ENCODE peak calls at places on chromosomes 5 and 9, in four cellular contexts. Q is HL-60, Y is K562, N is GM12878. U is an unnamed sample.

GRCh38 chr9:119868694-119869093 is 499.5 kb upstream of the BRINP1 start:
- DNase-seq in Q (no peak), Y (no peak), N (no peak), U (no peak)

GRCh38 chr5:93342563-93343061 is 238.4 kb downstream of the NR2F1-AS1 start:
- DNase-seq in Q (no peak), Y (no peak), N (peak), U (no peak)

GRCh38 chr9:95127249-95128176 is 190.0 kb downstream of the FANCC start:
- DNase-seq in Y (peak), N (no peak), Q (peak), U (peak)

GRCh38 chr9:109497193-109498165 is 628 bp downstream of the PTPN3 start:
- DNase-seq in N (no peak), Y (no peak), Q (no peak), U (no peak)

GRCh38 chr5:80711938-80712337 is 57.2 kb upstream of the DHFR start:
- DNase-seq in Y (peak), Q (no peak), N (no peak), U (no peak)

GRCh38 chr5:113195197-113195715 is 218.7 kb downstream of the DCP2 start:
- DNase-seq in Y (no peak), Q (no peak), N (no peak), U (no peak)

GRCh38 chr9:113373255-113373654 is 3.5 kb downstream of the HDHD3 start:
- DNase-seq in N (no peak), Q (no peak), Y (no peak), U (no peak)

GRCh38 chr9:13607746-13608445 is 328.4 kb upstream of the MPDZ start:
- DNase-seq in Q (no peak), N (no peak), Y (no peak), U (no peak)

GRCh38 chr9:113808391-113809191 is 67.5 kb upstream of the ZNF618 start:
- DNase-seq in Q (peak), Y (no peak), N (no peak), U (no peak)

GRCh38 chr9:35711501-35712428 is 20.2 kb downstream of the TLN1 start:
- DNase-seq in N (no peak), Y (no peak), Q (no peak), U (peak)

GRCh38 chr9:81717747-81718077 is 28.4 kb upstream of the TLE1 start:
- DNase-seq in N (no peak), Q (no peak), Y (no peak), U (no peak)

GRCh38 chr5:100609594-100609993 is 74.4 kb downstream of the FAM174A start:
- DNase-seq in N (no peak), Q (no peak), Y (no peak), U (no peak)

GRCh38 chr5:79318935-79319614 is 83.1 kb downstream of the JMY start:
- DNase-seq in Q (no peak), Y (no peak), N (no peak), U (no peak)

GRCh38 chr9:125075997-125076396 is 67.3 kb downstream of the SCAI start:
- DNase-seq in Q (no peak), N (no peak), Y (no peak), U (no peak)

GRCh38 chr9:92405770-92406169 is 1.4 kb upstream of the OGN start:
- DNase-seq in Q (no peak), N (no peak), Y (no peak), U (no peak)

GRCh38 chr5:38166832-38167231 is 91.5 kb upstream of the EGFLAM start:
- DNase-seq in Q (no peak), Y (no peak), N (no peak), U (no peak)

GRCh38 chr9:131838581-131839280 is 98.9 kb upstream of the RAPGEF1 start:
- DNase-seq in N (no peak), Y (no peak), Q (no peak), U (no peak)

GRCh38 chr5:53820802-53821171 is 260.3 kb downstream of the NDUFS4 start:
- DNase-seq in Q (no peak), Y (no peak), N (peak), U (no peak)

GRCh38 chr9:10910779-10911178 is 298.0 kb upstream of the PTPRD start:
- DNase-seq in N (no peak), Y (no peak), Q (no peak), U (no peak)

GRCh38 chr5:158124606-158125316 is 265.8 kb upstream of the CLINT1 start:
- DNase-seq in N (no peak), Y (no peak), Q (no peak), U (no peak)

GRCh38 chr9:16816006-16816405 is 54.5 kb downstream of the BNC2 start:
- DNase-seq in Y (no peak), Q (no peak), N (no peak), U (no peak)

GRCh38 chr5:123180178-123180577 is 91.1 kb downstream of the PRDM6 start:
- DNase-seq in N (no peak), Y (no peak), Q (no peak), U (no peak)

GRCh38 chr5:1120236-1120999 is 8.6 kb upstream of the SLC12A7 start:
- DNase-seq in Q (no peak), N (no peak), Y (no peak), U (no peak)

GRCh38 chr5:17219006-17219422 is 1.6 kb downstream of the BASP1 start:
- DNase-seq in Q (no peak), N (no peak), Y (no peak), U (no peak)

GRCh38 chr5:135011355-135012032 is 22.5 kb downstream of the PITX1 start:
- DNase-seq in N (no peak), Q (no peak), Y (no peak), U (no peak)

GRCh38 chr5:39482098-39482497 is 57.3 kb upstream of the DAB2 start:
- DNase-seq in N (no peak), Q (no peak), Y (no peak), U (no peak)

GRCh38 chr5:154850255-154851062 is at the start of gene FAXDC2:
- DNase-seq in N (no peak), Q (peak), Y (peak), U (peak)

GRCh38 chr5:146588331-146588730 is 72.3 kb upstream of the GPR151 start:
- DNase-seq in Q (no peak), Y (no peak), N (no peak), U (no peak)

GRCh38 chr9:33880562-33881089 is 63.7 kb downstream of the UBE2R2 start:
- DNase-seq in N (no peak), Y (peak), Q (no peak), U (no peak)

GRCh38 chr5:93717162-93717561 is 24.2 kb downstream of the POU5F2 start:
- DNase-seq in Y (no peak), N (no peak), Q (no peak), U (no peak)

GRCh38 chr5:81422671-81423070 is 28.7 kb upstream of the ACOT12 start:
- DNase-seq in Y (no peak), N (no peak), Q (no peak), U (no peak)

GRCh38 chr9:8784813-8785212 is 985.2 kb upstream of the DMAC1 start:
- DNase-seq in N (no peak), Y (no peak), Q (no peak), U (no peak)

GRCh38 chr9:133932633-133933032 is 59.5 kb downstream of the VAV2 start:
- DNase-seq in N (no peak), Y (no peak), Q (no peak), U (no peak)
- TF ChIP-seq SPI1 in N (no peak), Y (no peak), Q (no peak), U (no peak)

GRCh38 chr9:128175102-128175563 is 15.1 kb downstream of the BBLN start:
- DNase-seq in Q (no peak), N (no peak), Y (no peak), U (no peak)
- TF ChIP-seq SPI1 in Q (no peak), N (no peak), Y (no peak), U (no peak)

DNA sequence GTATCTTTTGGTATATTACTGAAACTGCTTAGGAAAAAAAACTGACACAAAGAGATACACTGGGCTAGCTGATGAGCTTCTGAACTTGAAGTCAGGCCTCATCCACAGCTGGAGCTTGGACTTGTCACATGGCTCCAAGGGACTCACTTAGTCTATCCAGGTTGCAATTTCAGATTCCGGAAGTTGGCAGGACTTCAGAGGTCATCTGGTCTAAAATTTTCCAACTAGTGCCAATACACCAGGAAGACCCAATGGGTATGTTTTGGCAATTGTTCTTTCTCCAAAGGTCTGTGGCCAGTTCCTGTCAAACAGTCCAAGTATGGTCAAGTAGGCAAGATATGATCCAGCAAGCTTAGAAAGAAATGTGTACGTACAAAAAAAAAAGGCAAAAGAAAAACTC is 36.7 kb downstream of the MRPS27 start:
- DNase-seq in N (no peak), Y (no peak), Q (no peak), U (no peak)
- TF ChIP-seq SPI1 in N (no peak), Y (no peak), Q (no peak), U (no peak)

GRCh38 chr5:89071941-89072331 is 189.0 kb upstream of the MEF2C start:
- DNase-seq in N (peak), Q (no peak), Y (no peak), U (no peak)
- TF ChIP-seq SPI1 in N (no peak), Q (no peak), Y (no peak), U (no peak)

DNA sequence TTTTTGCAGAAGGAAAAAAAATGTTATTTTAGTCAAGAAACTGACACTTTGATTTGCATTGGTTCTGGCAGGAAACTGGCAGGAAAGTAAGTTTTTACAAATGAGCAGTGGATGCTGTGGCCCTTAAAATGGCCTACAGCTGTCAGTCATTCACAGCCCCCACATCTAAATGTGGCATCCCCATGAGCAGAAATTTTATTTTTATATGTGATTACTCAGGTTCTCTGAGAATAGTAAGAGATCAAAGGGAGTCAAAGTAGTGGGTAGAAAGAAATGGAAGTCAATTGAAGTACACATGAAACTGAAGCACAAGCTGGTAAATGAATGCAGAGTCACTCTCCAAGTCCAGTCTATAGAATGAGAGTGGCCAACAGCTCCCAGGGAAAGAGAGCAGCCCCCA is 80.3 kb downstream of the ENC1 start:
- DNase-seq in Y (no peak), Q (no peak), N (peak), U (no peak)
- TF ChIP-seq SPI1 in Y (no peak), Q (no peak), N (no peak), U (no peak)

GRCh38 chr9:76034049-76034448 is 143.6 kb downstream of the PCSK5 start:
- DNase-seq in N (no peak), Q (no peak), Y (no peak), U (no peak)

GRCh38 chr9:76036762-76037161 is 146.3 kb downstream of the PCSK5 start:
- DNase-seq in Q (no peak), Y (no peak), N (no peak), U (no peak)

GRCh38 chr9:76027426-76027825 is 137.0 kb downstream of the PCSK5 start:
- DNase-seq in Q (no peak), N (no peak), Y (no peak), U (no peak)

GRCh38 chr9:76032652-76033373 is 142.3 kb downstream of the PCSK5 start:
- DNase-seq in N (no peak), Q (no peak), Y (no peak), U (no peak)
- TF ChIP-seq SPI1 in N (no peak), Q (no peak), Y (no peak), U (no peak)

DNA sequence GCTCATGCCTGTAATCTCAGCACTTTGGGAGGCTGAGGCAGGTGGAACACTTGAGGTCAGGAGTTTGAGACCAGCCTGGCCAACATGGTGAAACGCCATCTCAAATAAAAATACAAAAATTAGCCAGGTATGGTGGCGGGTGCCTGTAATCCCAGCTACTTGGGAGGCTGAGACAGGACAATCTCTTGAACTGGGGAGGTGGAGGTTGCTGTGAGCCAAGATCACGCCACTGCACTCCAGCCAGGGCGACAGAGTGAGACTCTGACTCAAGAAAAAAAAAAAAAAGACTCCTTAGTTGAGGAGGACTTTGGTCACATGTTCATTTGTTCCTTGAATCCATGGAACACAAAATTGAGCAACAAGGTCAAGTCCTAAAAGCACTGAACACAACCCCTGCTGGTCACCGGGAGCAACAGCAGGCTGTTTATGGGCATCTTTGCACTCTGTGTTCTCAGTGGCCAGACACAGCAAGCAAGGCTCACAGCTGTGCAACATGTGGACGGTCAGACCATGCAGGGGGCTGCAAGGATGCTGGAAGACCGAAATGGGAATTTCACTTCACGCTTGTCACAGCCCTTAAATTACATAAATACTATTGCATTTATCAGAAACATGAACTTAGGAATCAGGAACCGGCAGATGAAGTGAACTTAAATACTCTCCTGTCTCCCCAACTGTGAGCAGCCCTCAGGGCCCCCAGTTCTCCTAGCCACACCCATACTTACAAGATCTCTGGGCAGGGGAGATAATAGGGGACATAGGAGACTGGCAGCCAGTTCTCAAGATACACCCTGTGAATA is 2.8 kb downstream of the GBGT1 start:
- DNase-seq in N (no peak), Y (peak), Q (peak), U (peak)
- TF ChIP-seq SPI1 in N (no peak), Y (no peak), Q (no peak), U (no peak)

U was measured in GM12891.